ENCODE peak calls at places on chromosomes 2 and 18, in ten cellular contexts. One of them, this sample, is unnamed.

GRCh38 chr2:69499242-69499641 is 62.0 kb upstream of the NFU1 start:
- DNase-seq in breast epithelium: no peak
- DNase-seq in Peyer's patch: no peak
- DNase-seq in esophagus squamous epithelium: no peak
- DNase-seq in GM12864: no peak
- DNase-seq in sigmoid colon: no peak
- DNase-seq in astrocyte of the spinal cord: no peak
- DNase-seq in adrenal gland: no peak
- DNase-seq in mammary epithelial cell: no peak
- DNase-seq in GM12865: no peak
- DNase-seq in this sample: no peak

GRCh38 chr2:233359823-233360222 is 5.5 kb downstream of the DGKD start:
- DNase-seq in breast epithelium: no peak
- DNase-seq in Peyer's patch: no peak
- DNase-seq in esophagus squamous epithelium: no peak
- DNase-seq in GM12864: no peak
- DNase-seq in sigmoid colon: no peak
- DNase-seq in astrocyte of the spinal cord: no peak
- DNase-seq in adrenal gland: no peak
- DNase-seq in mammary epithelial cell: no peak
- DNase-seq in GM12865: no peak
- DNase-seq in this sample: no peak

GRCh38 chr18:76528477-76529432 is 33.7 kb upstream of the ZNF516 start:
- DNase-seq in breast epithelium: no peak
- DNase-seq in Peyer's patch: no peak
- DNase-seq in esophagus squamous epithelium: no peak
- DNase-seq in GM12864: no peak
- DNase-seq in sigmoid colon: peak; percentile 82
- DNase-seq in astrocyte of the spinal cord: peak; percentile 36
- DNase-seq in adrenal gland: peak; percentile 49
- DNase-seq in mammary epithelial cell: peak; percentile 28
- DNase-seq in GM12865: peak; percentile 58
- DNase-seq in this sample: peak; percentile 50

GRCh38 chr2:137168564-137168963 is 403.2 kb downstream of the THSD7B start:
- DNase-seq in breast epithelium: no peak
- DNase-seq in Peyer's patch: no peak
- DNase-seq in esophagus squamous epithelium: no peak
- DNase-seq in GM12864: no peak
- DNase-seq in sigmoid colon: no peak
- DNase-seq in astrocyte of the spinal cord: peak; percentile 24
- DNase-seq in adrenal gland: peak; percentile 22
- DNase-seq in mammary epithelial cell: peak; percentile 88
- DNase-seq in GM12865: no peak
- DNase-seq in this sample: no peak

GRCh38 chr2:111694690-111695089 is 189.3 kb downstream of the ANAPC1 start:
- DNase-seq in breast epithelium: no peak
- DNase-seq in Peyer's patch: no peak
- DNase-seq in esophagus squamous epithelium: no peak
- DNase-seq in GM12864: no peak
- DNase-seq in sigmoid colon: peak; percentile 67
- DNase-seq in astrocyte of the spinal cord: peak; percentile 96
- DNase-seq in adrenal gland: no peak
- DNase-seq in mammary epithelial cell: peak; percentile 51
- DNase-seq in GM12865: no peak
- DNase-seq in this sample: peak; percentile 87

GRCh38 chr2:114001936-114002335 is 112.0 kb downstream of the ACTR3 start:
- DNase-seq in breast epithelium: no peak
- DNase-seq in Peyer's patch: no peak
- DNase-seq in esophagus squamous epithelium: no peak
- DNase-seq in GM12864: no peak
- DNase-seq in sigmoid colon: no peak
- DNase-seq in astrocyte of the spinal cord: no peak
- DNase-seq in adrenal gland: no peak
- DNase-seq in mammary epithelial cell: no peak
- DNase-seq in GM12865: no peak
- DNase-seq in this sample: no peak

GRCh38 chr2:61247204-61247812 is 85.3 kb downstream of the C2orf74 start:
- DNase-seq in breast epithelium: no peak
- DNase-seq in Peyer's patch: no peak
- DNase-seq in esophagus squamous epithelium: no peak
- DNase-seq in GM12864: no peak
- DNase-seq in sigmoid colon: no peak
- DNase-seq in astrocyte of the spinal cord: peak; percentile 25
- DNase-seq in adrenal gland: no peak
- DNase-seq in mammary epithelial cell: peak; percentile 23
- DNase-seq in GM12865: no peak
- DNase-seq in this sample: peak; percentile 79

GRCh38 chr2:215904101-215904500 is 109.2 kb downstream of the MREG start:
- DNase-seq in breast epithelium: no peak
- DNase-seq in Peyer's patch: no peak
- DNase-seq in esophagus squamous epithelium: no peak
- DNase-seq in GM12864: no peak
- DNase-seq in sigmoid colon: no peak
- DNase-seq in astrocyte of the spinal cord: peak; percentile 64
- DNase-seq in adrenal gland: no peak
- DNase-seq in mammary epithelial cell: peak; percentile 76
- DNase-seq in GM12865: no peak
- DNase-seq in this sample: peak; percentile 86

GRCh38 chr2:180657054-180657453 is 323.4 kb upstream of the UBE2E3 start:
- DNase-seq in breast epithelium: no peak
- DNase-seq in Peyer's patch: no peak
- DNase-seq in esophagus squamous epithelium: no peak
- DNase-seq in GM12864: no peak
- DNase-seq in sigmoid colon: no peak
- DNase-seq in astrocyte of the spinal cord: peak; percentile 50
- DNase-seq in adrenal gland: no peak
- DNase-seq in mammary epithelial cell: peak; percentile 53
- DNase-seq in GM12865: no peak
- DNase-seq in this sample: peak; percentile 53

GRCh38 chr2:199928626-199929025 is 17.5 kb downstream of the C2orf69 start:
- DNase-seq in breast epithelium: no peak
- DNase-seq in Peyer's patch: no peak
- DNase-seq in esophagus squamous epithelium: no peak
- DNase-seq in GM12864: no peak
- DNase-seq in sigmoid colon: no peak
- DNase-seq in astrocyte of the spinal cord: no peak
- DNase-seq in adrenal gland: no peak
- DNase-seq in mammary epithelial cell: no peak
- DNase-seq in GM12865: no peak
- DNase-seq in this sample: no peak

GRCh38 chr18:58657494-58657893 is 13.8 kb upstream of the MALT1 start:
- DNase-seq in breast epithelium: no peak
- DNase-seq in Peyer's patch: no peak
- DNase-seq in esophagus squamous epithelium: no peak
- DNase-seq in GM12864: no peak
- DNase-seq in sigmoid colon: no peak
- DNase-seq in astrocyte of the spinal cord: no peak
- DNase-seq in adrenal gland: no peak
- DNase-seq in mammary epithelial cell: no peak
- DNase-seq in GM12865: no peak
- DNase-seq in this sample: no peak

GRCh38 chr18:58657081-58657480 is 14.2 kb upstream of the MALT1 start:
- DNase-seq in breast epithelium: no peak
- DNase-seq in Peyer's patch: no peak
- DNase-seq in esophagus squamous epithelium: no peak
- DNase-seq in GM12864: no peak
- DNase-seq in sigmoid colon: no peak
- DNase-seq in astrocyte of the spinal cord: no peak
- DNase-seq in adrenal gland: no peak
- DNase-seq in mammary epithelial cell: no peak
- DNase-seq in GM12865: peak; percentile 52
- DNase-seq in this sample: no peak

GRCh38 chr18:58653814-58654509 is 17.3 kb upstream of the MALT1 start:
- DNase-seq in breast epithelium: no peak
- DNase-seq in Peyer's patch: no peak
- DNase-seq in esophagus squamous epithelium: no peak
- DNase-seq in GM12864: no peak
- DNase-seq in sigmoid colon: no peak
- DNase-seq in astrocyte of the spinal cord: peak; percentile 46
- DNase-seq in adrenal gland: no peak
- DNase-seq in mammary epithelial cell: peak; percentile 62
- DNase-seq in GM12865: no peak
- DNase-seq in this sample: no peak

GRCh38 chr18:58659691-58660090 is 11.6 kb upstream of the MALT1 start:
- DNase-seq in breast epithelium: no peak
- DNase-seq in Peyer's patch: no peak
- DNase-seq in esophagus squamous epithelium: no peak
- DNase-seq in GM12864: no peak
- DNase-seq in sigmoid colon: no peak
- DNase-seq in astrocyte of the spinal cord: no peak
- DNase-seq in adrenal gland: no peak
- DNase-seq in mammary epithelial cell: no peak
- DNase-seq in GM12865: no peak
- DNase-seq in this sample: no peak

GRCh38 chr18:58654896-58655614 is 16.2 kb upstream of the MALT1 start:
- DNase-seq in breast epithelium: no peak
- DNase-seq in Peyer's patch: no peak
- DNase-seq in esophagus squamous epithelium: no peak
- DNase-seq in GM12864: no peak
- DNase-seq in sigmoid colon: no peak
- DNase-seq in astrocyte of the spinal cord: no peak
- DNase-seq in adrenal gland: no peak
- DNase-seq in mammary epithelial cell: no peak
- DNase-seq in GM12865: no peak
- DNase-seq in this sample: no peak
- TF ChIP-seq CTCF in breast epithelium: no peak
- TF ChIP-seq CTCF in Peyer's patch: no peak
- TF ChIP-seq CTCF in esophagus squamous epithelium: no peak
- TF ChIP-seq CTCF in GM12864: no peak
- TF ChIP-seq CTCF in sigmoid colon: no peak
- TF ChIP-seq CTCF in astrocyte of the spinal cord: no peak
- TF ChIP-seq CTCF in adrenal gland: no peak
- TF ChIP-seq CTCF in mammary epithelial cell: no peak
- TF ChIP-seq CTCF in GM12865: no peak
- TF ChIP-seq CTCF in this sample: no peak

DNA sequence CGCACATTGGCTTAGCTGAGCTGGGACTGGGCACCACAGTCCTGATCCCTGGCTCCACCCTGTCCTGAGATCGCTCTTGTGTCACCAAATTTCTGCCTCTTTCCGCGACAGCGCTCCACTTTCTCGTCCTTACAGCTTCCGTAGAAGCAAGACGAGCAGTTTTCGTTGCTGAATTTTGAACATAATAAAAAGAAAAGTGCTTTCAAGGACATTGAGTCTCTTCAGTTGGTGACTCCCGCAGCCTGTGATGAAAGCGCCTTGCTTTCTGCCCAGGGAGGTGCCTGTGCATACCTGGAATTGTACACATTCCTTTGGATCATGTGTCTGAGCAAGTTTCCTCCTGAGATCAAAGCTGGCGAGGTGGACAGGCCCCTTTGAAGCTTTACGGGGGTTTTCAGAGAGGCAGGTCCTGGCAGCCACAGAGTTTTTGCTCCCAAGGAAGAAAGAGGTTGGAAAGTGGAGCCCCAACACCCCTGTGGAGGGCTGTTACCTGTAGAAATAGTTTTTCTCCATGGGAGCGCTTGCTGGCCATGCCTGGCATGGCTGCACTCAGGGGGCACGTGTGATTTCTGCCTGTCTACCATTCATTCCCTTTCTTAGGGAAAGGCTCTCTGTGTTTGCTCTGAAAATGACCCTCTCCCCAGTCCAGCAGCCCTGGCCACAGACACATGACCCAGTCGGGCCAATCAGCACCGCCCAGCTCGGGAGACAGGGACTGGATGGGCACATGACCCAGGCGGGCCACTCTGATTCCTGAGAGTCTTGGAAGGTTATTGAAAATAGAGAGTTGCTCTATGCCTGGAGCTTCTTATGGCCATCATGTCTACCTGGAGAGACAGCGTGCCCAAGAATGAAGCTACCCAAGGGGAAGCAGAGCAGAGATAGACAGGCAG is 115.6 kb upstream of the OTOS start:
- DNase-seq in breast epithelium: no peak
- DNase-seq in Peyer's patch: no peak
- DNase-seq in esophagus squamous epithelium: no peak
- DNase-seq in GM12864: no peak
- DNase-seq in sigmoid colon: no peak
- DNase-seq in astrocyte of the spinal cord: no peak
- DNase-seq in adrenal gland: no peak
- DNase-seq in mammary epithelial cell: peak; percentile 68
- DNase-seq in GM12865: no peak
- DNase-seq in this sample: no peak
- H3K4me3 ChIP-seq in breast epithelium: no peak overlapping the region
- H3K4me3 ChIP-seq in Peyer's patch: no peak overlapping the region
- H3K4me3 ChIP-seq in esophagus squamous epithelium: no peak overlapping the region
- H3K4me3 ChIP-seq in GM12864: no peak overlapping the region
- H3K4me3 ChIP-seq in sigmoid colon: no peak overlapping the region
- H3K4me3 ChIP-seq in astrocyte of the spinal cord: no peak overlapping the region
- H3K4me3 ChIP-seq in adrenal gland: no peak overlapping the region
- H3K4me3 ChIP-seq in mammary epithelial cell: peak overlapping the region; percentile 48
- H3K4me3 ChIP-seq in GM12865: no peak overlapping the region
- H3K4me3 ChIP-seq in this sample: no peak overlapping the region

DNA sequence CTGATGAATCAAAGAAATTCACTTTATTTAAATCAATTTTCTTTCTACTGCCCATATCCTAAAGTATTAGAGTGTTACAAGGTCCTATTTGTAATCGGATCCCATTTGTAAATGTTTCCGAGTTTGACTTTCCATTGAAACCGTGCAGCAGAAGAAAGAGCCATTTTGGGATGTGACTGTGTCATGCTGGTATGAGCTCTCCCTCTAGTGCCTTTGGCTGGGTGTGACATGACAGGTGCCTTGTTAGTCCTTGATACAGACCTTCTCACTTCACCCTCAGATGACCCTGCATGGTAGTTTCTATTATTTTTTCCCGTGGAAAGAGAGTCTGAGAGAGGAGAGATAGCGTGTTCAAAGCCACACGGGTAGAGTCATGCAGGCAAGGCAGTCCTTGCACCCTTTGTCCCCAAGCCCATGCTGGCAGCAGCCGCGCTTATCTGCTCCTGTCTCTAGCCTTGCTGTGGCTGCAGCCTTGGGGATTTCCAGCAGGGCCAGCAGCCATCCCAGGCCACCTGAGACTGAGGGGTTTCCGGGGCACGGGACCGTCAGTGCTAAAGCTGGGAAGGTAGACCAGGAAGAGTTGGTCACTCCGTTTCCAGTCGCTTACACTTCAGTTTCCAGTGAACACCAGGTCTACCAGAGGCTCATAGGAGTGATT is 21.4 kb downstream of the CHMP1B start:
- DNase-seq in breast epithelium: no peak
- DNase-seq in Peyer's patch: no peak
- DNase-seq in esophagus squamous epithelium: no peak
- DNase-seq in GM12864: no peak
- DNase-seq in sigmoid colon: no peak
- DNase-seq in astrocyte of the spinal cord: peak; percentile 27
- DNase-seq in adrenal gland: no peak
- DNase-seq in mammary epithelial cell: no peak
- DNase-seq in GM12865: peak; percentile 41
- DNase-seq in this sample: peak; percentile 46
- TF ChIP-seq CTCF in breast epithelium: peak; percentile 22
- TF ChIP-seq CTCF in Peyer's patch: peak; percentile 71
- TF ChIP-seq CTCF in esophagus squamous epithelium: peak; percentile 29
- TF ChIP-seq CTCF in GM12864: peak; percentile 53
- TF ChIP-seq CTCF in sigmoid colon: no peak
- TF ChIP-seq CTCF in astrocyte of the spinal cord: peak; percentile 53
- TF ChIP-seq CTCF in adrenal gland: peak; percentile 14
- TF ChIP-seq CTCF in mammary epithelial cell: peak; percentile 58
- TF ChIP-seq CTCF in GM12865: peak; percentile 47
- TF ChIP-seq CTCF in this sample: peak; percentile 62

DNA sequence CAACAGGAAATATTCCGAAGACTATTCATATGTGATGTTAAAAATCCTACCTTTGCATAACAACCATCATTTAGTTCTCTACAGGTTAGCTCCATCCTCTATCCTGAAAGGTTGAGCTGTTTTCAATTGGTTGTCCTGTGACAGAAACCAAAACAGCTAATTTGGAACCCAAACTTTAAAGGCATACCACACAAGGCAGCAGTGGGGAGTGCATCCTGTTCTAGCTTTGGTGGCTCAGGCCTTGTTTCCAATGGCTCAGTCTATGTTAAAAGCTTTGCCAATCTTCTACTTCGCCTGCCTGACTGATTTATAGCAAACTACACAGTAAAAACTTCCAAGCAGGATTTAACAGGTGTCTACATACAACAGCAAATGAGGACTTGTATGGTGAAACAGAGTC is 3.2 kb downstream of the CD226 start:
- DNase-seq in breast epithelium: no peak
- DNase-seq in Peyer's patch: no peak
- DNase-seq in esophagus squamous epithelium: no peak
- DNase-seq in GM12864: no peak
- DNase-seq in sigmoid colon: no peak
- DNase-seq in astrocyte of the spinal cord: no peak
- DNase-seq in adrenal gland: no peak
- DNase-seq in mammary epithelial cell: no peak
- DNase-seq in GM12865: peak; percentile 60
- DNase-seq in this sample: no peak
- H3K4me3 ChIP-seq in breast epithelium: no peak overlapping the region
- H3K4me3 ChIP-seq in Peyer's patch: no peak overlapping the region
- H3K4me3 ChIP-seq in esophagus squamous epithelium: no peak overlapping the region
- H3K4me3 ChIP-seq in GM12864: peak overlapping the region; percentile 24
- H3K4me3 ChIP-seq in sigmoid colon: no peak overlapping the region
- H3K4me3 ChIP-seq in astrocyte of the spinal cord: no peak overlapping the region
- H3K4me3 ChIP-seq in adrenal gland: no peak overlapping the region
- H3K4me3 ChIP-seq in mammary epithelial cell: no peak overlapping the region
- H3K4me3 ChIP-seq in GM12865: peak overlapping the region; percentile 50
- H3K4me3 ChIP-seq in this sample: no peak overlapping the region

This sample was measured in cardiac fibroblast.